ENCODE peak calls at places on chromosome 10, in eight cellular contexts. One of them, this sample, is unnamed.

GRCh38 chr10:110859947-110860376 is 11.8 kb upstream of the PDCD4 start:
- DNase-seq in neural crest cell: no peak
- DNase-seq in cardiac muscle cell: no peak
- DNase-seq in natural killer cell treated with Interleukin-12 subunit alpha and Interleukin-12 subunit beta and Interleukin-15 and Interleukin-18, amount 100 ng/mL, for 72 hours: no peak
- DNase-seq in activated CD8-positive, alpha-beta memory T cell treated with anti-CD3 and anti-CD28 coated beads, Interleukin-2, amount 50 U/mL, for 48 hours: no peak
- DNase-seq in astrocyte of the spinal cord: peak; percentile 74
- DNase-seq in AML-193: peak; percentile 87
- DNase-seq in psoas muscle: no peak
- DNase-seq in this sample: peak; percentile 93

GRCh38 chr10:43086321-43086942 is 9.6 kb downstream of the RET start:
- DNase-seq in activated CD8-positive, alpha-beta memory T cell treated with anti-CD3 and anti-CD28 coated beads, Interleukin-2, amount 50 U/mL, for 48 hours: no peak
- DNase-seq in AML-193: no peak
- DNase-seq in natural killer cell treated with Interleukin-12 subunit alpha and Interleukin-12 subunit beta and Interleukin-15 and Interleukin-18, amount 100 ng/mL, for 72 hours: no peak
- DNase-seq in cardiac muscle cell: no peak
- DNase-seq in neural crest cell: no peak
- DNase-seq in psoas muscle: no peak
- DNase-seq in astrocyte of the spinal cord: no peak
- DNase-seq in this sample: no peak

GRCh38 chr10:10477859-10478258 is 539.8 kb upstream of the CELF2 start:
- DNase-seq in activated CD8-positive, alpha-beta memory T cell treated with anti-CD3 and anti-CD28 coated beads, Interleukin-2, amount 50 U/mL, for 48 hours: no peak
- DNase-seq in psoas muscle: no peak
- DNase-seq in AML-193: no peak
- DNase-seq in natural killer cell treated with Interleukin-12 subunit alpha and Interleukin-12 subunit beta and Interleukin-15 and Interleukin-18, amount 100 ng/mL, for 72 hours: no peak
- DNase-seq in cardiac muscle cell: no peak
- DNase-seq in astrocyte of the spinal cord: no peak
- DNase-seq in neural crest cell: no peak
- DNase-seq in this sample: no peak

GRCh38 chr10:3622427-3622826 is 162.6 kb downstream of the KLF6 start:
- DNase-seq in neural crest cell: no peak
- DNase-seq in AML-193: no peak
- DNase-seq in psoas muscle: no peak
- DNase-seq in activated CD8-positive, alpha-beta memory T cell treated with anti-CD3 and anti-CD28 coated beads, Interleukin-2, amount 50 U/mL, for 48 hours: no peak
- DNase-seq in astrocyte of the spinal cord: no peak
- DNase-seq in natural killer cell treated with Interleukin-12 subunit alpha and Interleukin-12 subunit beta and Interleukin-15 and Interleukin-18, amount 100 ng/mL, for 72 hours: no peak
- DNase-seq in cardiac muscle cell: no peak
- DNase-seq in this sample: no peak

GRCh38 chr10:119651514-119652327 is 541 bp downstream of the BAG3 start:
- DNase-seq in cardiac muscle cell: peak; percentile 59
- DNase-seq in astrocyte of the spinal cord: no peak
- DNase-seq in psoas muscle: peak; percentile 49
- DNase-seq in natural killer cell treated with Interleukin-12 subunit alpha and Interleukin-12 subunit beta and Interleukin-15 and Interleukin-18, amount 100 ng/mL, for 72 hours: peak; percentile 63
- DNase-seq in neural crest cell: peak; percentile 32
- DNase-seq in AML-193: no peak
- DNase-seq in activated CD8-positive, alpha-beta memory T cell treated with anti-CD3 and anti-CD28 coated beads, Interleukin-2, amount 50 U/mL, for 48 hours: peak; percentile 63
- DNase-seq in this sample: no peak

GRCh38 chr10:87818505-87819273 is 663 bp upstream of the ATAD1 start:
- DNase-seq in cardiac muscle cell: peak; percentile 23
- DNase-seq in psoas muscle: no peak
- DNase-seq in neural crest cell: no peak
- DNase-seq in activated CD8-positive, alpha-beta memory T cell treated with anti-CD3 and anti-CD28 coated beads, Interleukin-2, amount 50 U/mL, for 48 hours: peak; percentile 79
- DNase-seq in natural killer cell treated with Interleukin-12 subunit alpha and Interleukin-12 subunit beta and Interleukin-15 and Interleukin-18, amount 100 ng/mL, for 72 hours: peak; percentile 69
- DNase-seq in astrocyte of the spinal cord: peak; percentile 29
- DNase-seq in AML-193: peak; percentile 39
- DNase-seq in this sample: no peak

GRCh38 chr10:28054211-28054888 is 55.5 kb upstream of the ODAD2 start:
- DNase-seq in AML-193: no peak
- DNase-seq in neural crest cell: no peak
- DNase-seq in psoas muscle: no peak
- DNase-seq in activated CD8-positive, alpha-beta memory T cell treated with anti-CD3 and anti-CD28 coated beads, Interleukin-2, amount 50 U/mL, for 48 hours: no peak
- DNase-seq in cardiac muscle cell: no peak
- DNase-seq in astrocyte of the spinal cord: peak; percentile 92
- DNase-seq in natural killer cell treated with Interleukin-12 subunit alpha and Interleukin-12 subunit beta and Interleukin-15 and Interleukin-18, amount 100 ng/mL, for 72 hours: no peak
- DNase-seq in this sample: peak; percentile 98

GRCh38 chr10:29613791-29614190 is 21.0 kb downstream of the SVIL start:
- DNase-seq in AML-193: no peak
- DNase-seq in natural killer cell treated with Interleukin-12 subunit alpha and Interleukin-12 subunit beta and Interleukin-15 and Interleukin-18, amount 100 ng/mL, for 72 hours: no peak
- DNase-seq in psoas muscle: no peak
- DNase-seq in neural crest cell: no peak
- DNase-seq in cardiac muscle cell: no peak
- DNase-seq in astrocyte of the spinal cord: peak; percentile 70
- DNase-seq in activated CD8-positive, alpha-beta memory T cell treated with anti-CD3 and anti-CD28 coated beads, Interleukin-2, amount 50 U/mL, for 48 hours: no peak
- DNase-seq in this sample: no peak

GRCh38 chr10:43114031-43114742 is 24.1 kb upstream of the CSGALNACT2 start:
- DNase-seq in activated CD8-positive, alpha-beta memory T cell treated with anti-CD3 and anti-CD28 coated beads, Interleukin-2, amount 50 U/mL, for 48 hours: no peak
- DNase-seq in cardiac muscle cell: no peak
- DNase-seq in natural killer cell treated with Interleukin-12 subunit alpha and Interleukin-12 subunit beta and Interleukin-15 and Interleukin-18, amount 100 ng/mL, for 72 hours: no peak
- DNase-seq in psoas muscle: no peak
- DNase-seq in astrocyte of the spinal cord: no peak
- DNase-seq in AML-193: no peak
- DNase-seq in neural crest cell: no peak
- DNase-seq in this sample: no peak

GRCh38 chr10:132634241-132634946 is 96.8 kb downstream of the INPP5A start:
- DNase-seq in astrocyte of the spinal cord: no peak
- DNase-seq in natural killer cell treated with Interleukin-12 subunit alpha and Interleukin-12 subunit beta and Interleukin-15 and Interleukin-18, amount 100 ng/mL, for 72 hours: no peak
- DNase-seq in activated CD8-positive, alpha-beta memory T cell treated with anti-CD3 and anti-CD28 coated beads, Interleukin-2, amount 50 U/mL, for 48 hours: no peak
- DNase-seq in cardiac muscle cell: no peak
- DNase-seq in AML-193: no peak
- DNase-seq in neural crest cell: no peak
- DNase-seq in psoas muscle: peak; percentile 7
- DNase-seq in this sample: no peak

GRCh38 chr10:130560573-130560972 is 424.4 kb downstream of the GLRX3 start:
- DNase-seq in astrocyte of the spinal cord: no peak
- DNase-seq in neural crest cell: no peak
- DNase-seq in AML-193: no peak
- DNase-seq in activated CD8-positive, alpha-beta memory T cell treated with anti-CD3 and anti-CD28 coated beads, Interleukin-2, amount 50 U/mL, for 48 hours: no peak
- DNase-seq in psoas muscle: no peak
- DNase-seq in cardiac muscle cell: no peak
- DNase-seq in natural killer cell treated with Interleukin-12 subunit alpha and Interleukin-12 subunit beta and Interleukin-15 and Interleukin-18, amount 100 ng/mL, for 72 hours: no peak
- DNase-seq in this sample: no peak

GRCh38 chr10:99694171-99694570 is 34.9 kb downstream of the ENTPD7 start:
- DNase-seq in astrocyte of the spinal cord: peak; percentile 75
- DNase-seq in cardiac muscle cell: no peak
- DNase-seq in AML-193: no peak
- DNase-seq in neural crest cell: no peak
- DNase-seq in natural killer cell treated with Interleukin-12 subunit alpha and Interleukin-12 subunit beta and Interleukin-15 and Interleukin-18, amount 100 ng/mL, for 72 hours: no peak
- DNase-seq in activated CD8-positive, alpha-beta memory T cell treated with anti-CD3 and anti-CD28 coated beads, Interleukin-2, amount 50 U/mL, for 48 hours: no peak
- DNase-seq in psoas muscle: no peak
- DNase-seq in this sample: peak; percentile 80

GRCh38 chr10:62422068-62422590 is 48.0 kb downstream of the ZNF365 start:
- DNase-seq in psoas muscle: no peak
- DNase-seq in neural crest cell: no peak
- DNase-seq in cardiac muscle cell: no peak
- DNase-seq in natural killer cell treated with Interleukin-12 subunit alpha and Interleukin-12 subunit beta and Interleukin-15 and Interleukin-18, amount 100 ng/mL, for 72 hours: no peak
- DNase-seq in AML-193: no peak
- DNase-seq in activated CD8-positive, alpha-beta memory T cell treated with anti-CD3 and anti-CD28 coated beads, Interleukin-2, amount 50 U/mL, for 48 hours: no peak
- DNase-seq in astrocyte of the spinal cord: peak; percentile 87
- DNase-seq in this sample: peak; percentile 84

GRCh38 chr10:79282388-79282787 is 64.9 kb upstream of the PPIF start:
- DNase-seq in neural crest cell: peak; percentile 35
- DNase-seq in natural killer cell treated with Interleukin-12 subunit alpha and Interleukin-12 subunit beta and Interleukin-15 and Interleukin-18, amount 100 ng/mL, for 72 hours: no peak
- DNase-seq in cardiac muscle cell: peak; percentile 32
- DNase-seq in psoas muscle: no peak
- DNase-seq in astrocyte of the spinal cord: no peak
- DNase-seq in AML-193: no peak
- DNase-seq in activated CD8-positive, alpha-beta memory T cell treated with anti-CD3 and anti-CD28 coated beads, Interleukin-2, amount 50 U/mL, for 48 hours: no peak
- DNase-seq in this sample: no peak

GRCh38 chr10:28879875-28880381 is 202.6 kb downstream of the BAMBI start:
- DNase-seq in neural crest cell: no peak
- DNase-seq in natural killer cell treated with Interleukin-12 subunit alpha and Interleukin-12 subunit beta and Interleukin-15 and Interleukin-18, amount 100 ng/mL, for 72 hours: no peak
- DNase-seq in AML-193: no peak
- DNase-seq in astrocyte of the spinal cord: no peak
- DNase-seq in psoas muscle: no peak
- DNase-seq in activated CD8-positive, alpha-beta memory T cell treated with anti-CD3 and anti-CD28 coated beads, Interleukin-2, amount 50 U/mL, for 48 hours: no peak
- DNase-seq in cardiac muscle cell: peak; percentile 77
- DNase-seq in this sample: peak; percentile 9

GRCh38 chr10:67327626-67328535 is 368.1 kb downstream of the CTNNA3 start:
- DNase-seq in natural killer cell treated with Interleukin-12 subunit alpha and Interleukin-12 subunit beta and Interleukin-15 and Interleukin-18, amount 100 ng/mL, for 72 hours: no peak
- DNase-seq in astrocyte of the spinal cord: no peak
- DNase-seq in cardiac muscle cell: no peak
- DNase-seq in AML-193: no peak
- DNase-seq in neural crest cell: no peak
- DNase-seq in psoas muscle: no peak
- DNase-seq in activated CD8-positive, alpha-beta memory T cell treated with anti-CD3 and anti-CD28 coated beads, Interleukin-2, amount 50 U/mL, for 48 hours: no peak
- DNase-seq in this sample: no peak

GRCh38 chr10:77463499-77463898 is 174.1 kb downstream of the KCNMA1 start:
- DNase-seq in neural crest cell: no peak
- DNase-seq in AML-193: no peak
- DNase-seq in cardiac muscle cell: no peak
- DNase-seq in natural killer cell treated with Interleukin-12 subunit alpha and Interleukin-12 subunit beta and Interleukin-15 and Interleukin-18, amount 100 ng/mL, for 72 hours: no peak
- DNase-seq in astrocyte of the spinal cord: no peak
- DNase-seq in psoas muscle: no peak
- DNase-seq in activated CD8-positive, alpha-beta memory T cell treated with anti-CD3 and anti-CD28 coated beads, Interleukin-2, amount 50 U/mL, for 48 hours: no peak
- DNase-seq in this sample: no peak

GRCh38 chr10:114239117-114239993 is at the start of gene VWA2:
- DNase-seq in astrocyte of the spinal cord: no peak
- DNase-seq in psoas muscle: peak; percentile 18
- DNase-seq in AML-193: no peak
- DNase-seq in neural crest cell: peak; percentile 16
- DNase-seq in natural killer cell treated with Interleukin-12 subunit alpha and Interleukin-12 subunit beta and Interleukin-15 and Interleukin-18, amount 100 ng/mL, for 72 hours: no peak
- DNase-seq in cardiac muscle cell: peak; percentile 70
- DNase-seq in activated CD8-positive, alpha-beta memory T cell treated with anti-CD3 and anti-CD28 coated beads, Interleukin-2, amount 50 U/mL, for 48 hours: peak; percentile 75
- DNase-seq in this sample: no peak